ENCODE peak calls at places on chromosomes 5 and 9, in eight cellular contexts. One of them, this sample, is unnamed.

GRCh38 chr5:1409386-1410110 is 35.7 kb downstream of the SLC6A3 start:
- DNase-seq in heart left ventricle: peak
- DNase-seq in hypothalamus: no peak
- DNase-seq in left kidney: peak
- DNase-seq in LHCN-M2: peak
- DNase-seq in astrocyte: peak
- DNase-seq in endothelial cell: peak
- DNase-seq in HTR-8/SVneo: peak
- DNase-seq in this sample: no peak

GRCh38 chr5:151014680-151015343 is 5.6 kb upstream of the GPX3 start:
- DNase-seq in heart left ventricle: no peak
- DNase-seq in hypothalamus: no peak
- DNase-seq in left kidney: peak
- DNase-seq in LHCN-M2: no peak
- DNase-seq in astrocyte: no peak
- DNase-seq in endothelial cell: no peak
- DNase-seq in HTR-8/SVneo: no peak
- DNase-seq in this sample: no peak

GRCh38 chr5:167348980-167349379 is 942.5 kb upstream of the WWC1 start:
- DNase-seq in heart left ventricle: no peak
- DNase-seq in hypothalamus: no peak
- DNase-seq in left kidney: no peak
- DNase-seq in LHCN-M2: no peak
- DNase-seq in astrocyte: no peak
- DNase-seq in endothelial cell: no peak
- DNase-seq in HTR-8/SVneo: no peak
- DNase-seq in this sample: no peak

GRCh38 chr5:11324521-11325289 is 563.7 kb upstream of the DAP start:
- DNase-seq in heart left ventricle: no peak
- DNase-seq in hypothalamus: no peak
- DNase-seq in left kidney: peak
- DNase-seq in LHCN-M2: peak
- DNase-seq in astrocyte: no peak
- DNase-seq in endothelial cell: no peak
- DNase-seq in HTR-8/SVneo: no peak
- DNase-seq in this sample: peak

GRCh38 chr5:153629027-153629426 is 138.6 kb downstream of the GRIA1 start:
- DNase-seq in heart left ventricle: no peak
- DNase-seq in hypothalamus: no peak
- DNase-seq in left kidney: peak
- DNase-seq in LHCN-M2: peak
- DNase-seq in astrocyte: peak
- DNase-seq in endothelial cell: peak
- DNase-seq in HTR-8/SVneo: peak
- DNase-seq in this sample: peak

GRCh38 chr9:37187713-37188439 is 67.5 kb downstream of the ZCCHC7 start:
- DNase-seq in heart left ventricle: no peak
- DNase-seq in hypothalamus: no peak
- DNase-seq in left kidney: no peak
- DNase-seq in LHCN-M2: peak
- DNase-seq in astrocyte: no peak
- DNase-seq in endothelial cell: no peak
- DNase-seq in HTR-8/SVneo: no peak
- DNase-seq in this sample: no peak

GRCh38 chr5:168291281-168291960 is at the start of gene WWC1:
- DNase-seq in heart left ventricle: peak
- DNase-seq in hypothalamus: no peak
- DNase-seq in left kidney: peak
- DNase-seq in LHCN-M2: no peak
- DNase-seq in astrocyte: no peak
- DNase-seq in endothelial cell: peak
- DNase-seq in HTR-8/SVneo: peak
- DNase-seq in this sample: peak

GRCh38 chr9:112774006-112774996 is 23.7 kb downstream of the SNX30 start:
- DNase-seq in heart left ventricle: no peak
- DNase-seq in hypothalamus: no peak
- DNase-seq in left kidney: peak
- DNase-seq in LHCN-M2: peak
- DNase-seq in astrocyte: peak
- DNase-seq in endothelial cell: no peak
- DNase-seq in HTR-8/SVneo: no peak
- DNase-seq in this sample: no peak

GRCh38 chr5:154276932-154277331 is 86.4 kb downstream of the GALNT10 start:
- DNase-seq in heart left ventricle: peak
- DNase-seq in hypothalamus: no peak
- DNase-seq in left kidney: peak
- DNase-seq in LHCN-M2: peak
- DNase-seq in astrocyte: peak
- DNase-seq in endothelial cell: no peak
- DNase-seq in HTR-8/SVneo: no peak
- DNase-seq in this sample: no peak

GRCh38 chr9:124297553-124297905 is 39.8 kb downstream of the NEK6 start:
- DNase-seq in heart left ventricle: peak
- DNase-seq in hypothalamus: no peak
- DNase-seq in left kidney: peak
- DNase-seq in LHCN-M2: peak
- DNase-seq in astrocyte: peak
- DNase-seq in endothelial cell: no peak
- DNase-seq in HTR-8/SVneo: peak
- DNase-seq in this sample: peak

GRCh38 chr5:172564187-172564586 is 76.9 kb upstream of the NEURL1B start:
- DNase-seq in heart left ventricle: peak
- DNase-seq in hypothalamus: no peak
- DNase-seq in left kidney: peak
- DNase-seq in LHCN-M2: no peak
- DNase-seq in astrocyte: no peak
- DNase-seq in endothelial cell: no peak
- DNase-seq in HTR-8/SVneo: no peak
- DNase-seq in this sample: no peak

GRCh38 chr5:178196986-178197385 is 7.3 kb upstream of the HNRNPAB start:
- DNase-seq in heart left ventricle: no peak
- DNase-seq in hypothalamus: no peak
- DNase-seq in left kidney: no peak
- DNase-seq in LHCN-M2: no peak
- DNase-seq in astrocyte: no peak
- DNase-seq in endothelial cell: peak
- DNase-seq in HTR-8/SVneo: no peak
- DNase-seq in this sample: no peak

GRCh38 chr5:124697482-124697881 is 49.0 kb downstream of the ZNF608 start:
- DNase-seq in heart left ventricle: no peak
- DNase-seq in hypothalamus: no peak
- DNase-seq in left kidney: no peak
- DNase-seq in LHCN-M2: no peak
- DNase-seq in astrocyte: no peak
- DNase-seq in endothelial cell: no peak
- DNase-seq in HTR-8/SVneo: no peak
- DNase-seq in this sample: no peak

GRCh38 chr5:82340799-82341198 is 62.6 kb upstream of the RPS23 start:
- DNase-seq in heart left ventricle: no peak
- DNase-seq in hypothalamus: no peak
- DNase-seq in left kidney: no peak
- DNase-seq in LHCN-M2: no peak
- DNase-seq in astrocyte: no peak
- DNase-seq in endothelial cell: no peak
- DNase-seq in HTR-8/SVneo: no peak
- DNase-seq in this sample: no peak

GRCh38 chr9:82271099-82271498 is 282.5 kb downstream of the SPATA31D1 start:
- DNase-seq in heart left ventricle: no peak
- DNase-seq in hypothalamus: no peak
- DNase-seq in left kidney: no peak
- DNase-seq in LHCN-M2: no peak
- DNase-seq in astrocyte: peak
- DNase-seq in endothelial cell: no peak
- DNase-seq in HTR-8/SVneo: no peak
- DNase-seq in this sample: no peak

GRCh38 chr5:25028994-25029393 is 384.2 kb upstream of the CDH10 start:
- DNase-seq in heart left ventricle: no peak
- DNase-seq in hypothalamus: no peak
- DNase-seq in left kidney: no peak
- DNase-seq in LHCN-M2: no peak
- DNase-seq in astrocyte: peak
- DNase-seq in endothelial cell: no peak
- DNase-seq in HTR-8/SVneo: no peak
- DNase-seq in this sample: no peak

GRCh38 chr5:136285501-136285900 is 79.8 kb downstream of the TRPC7 start:
- DNase-seq in heart left ventricle: no peak
- DNase-seq in hypothalamus: no peak
- DNase-seq in left kidney: no peak
- DNase-seq in LHCN-M2: peak
- DNase-seq in astrocyte: no peak
- DNase-seq in endothelial cell: no peak
- DNase-seq in HTR-8/SVneo: no peak
- DNase-seq in this sample: no peak

GRCh38 chr5:137296213-137296702 is 202.9 kb downstream of the SPOCK1 start:
- DNase-seq in heart left ventricle: no peak
- DNase-seq in hypothalamus: no peak
- DNase-seq in left kidney: peak
- DNase-seq in LHCN-M2: no peak
- DNase-seq in astrocyte: peak
- DNase-seq in endothelial cell: no peak
- DNase-seq in HTR-8/SVneo: no peak
- DNase-seq in this sample: no peak

GRCh38 chr9:88312517-88313103 is 75.6 kb upstream of the SPIN1 start:
- DNase-seq in heart left ventricle: no peak
- DNase-seq in hypothalamus: no peak
- DNase-seq in left kidney: no peak
- DNase-seq in LHCN-M2: no peak
- DNase-seq in astrocyte: no peak
- DNase-seq in endothelial cell: no peak
- DNase-seq in HTR-8/SVneo: no peak
- DNase-seq in this sample: no peak

GRCh38 chr5:117652001-117652639 is 1077.5 kb upstream of the SEMA6A start:
- DNase-seq in heart left ventricle: no peak
- DNase-seq in hypothalamus: no peak
- DNase-seq in left kidney: peak
- DNase-seq in LHCN-M2: peak
- DNase-seq in astrocyte: no peak
- DNase-seq in endothelial cell: no peak
- DNase-seq in HTR-8/SVneo: no peak
- DNase-seq in this sample: no peak

GRCh38 chr5:174145821-174146220 is 100.3 kb downstream of the NSG2 start:
- DNase-seq in heart left ventricle: no peak
- DNase-seq in hypothalamus: peak
- DNase-seq in left kidney: peak
- DNase-seq in LHCN-M2: no peak
- DNase-seq in astrocyte: peak
- DNase-seq in endothelial cell: no peak
- DNase-seq in HTR-8/SVneo: no peak
- DNase-seq in this sample: peak